ENCODE peak calls at places on chromosomes 12 and 14, in five cellular contexts. Y, J, M, K and T are unnamed samples.

GRCh38 chr12:88111074-88111652 is 30.7 kb downstream of the CEP290 start:
- DNase-seq in Y (no peak), J (no peak), M (no peak), K (peak; percentile 24), T (no peak)

GRCh38 chr12:112674539-112674938 is 117.0 kb upstream of the RPH3A start:
- DNase-seq in Y (no peak), J (no peak), M (no peak), K (no peak), T (no peak)

GRCh38 chr12:131105736-131106356 is 152.1 kb downstream of the ADGRD1 start:
- DNase-seq in Y (no peak), J (peak; percentile 14), M (no peak), K (no peak), T (no peak)

GRCh38 chr14:57748279-57748678 is 117.6 kb downstream of the SLC35F4 start:
- DNase-seq in Y (no peak), J (no peak), M (no peak), K (no peak), T (no peak)

GRCh38 chr12:91492648-91493047 is 310.0 kb upstream of the DCN start:
- DNase-seq in Y (no peak), J (no peak), M (no peak), K (no peak), T (no peak)

GRCh38 chr12:75563351-75563750 is 51.9 kb upstream of the KRR1 start:
- DNase-seq in Y (no peak), J (no peak), M (no peak), K (no peak), T (no peak)

GRCh38 chr12:6570264-6570887 is 2.3 kb upstream of the NOP2 start:
- DNase-seq in Y (peak; percentile 52), J (peak; percentile 45), M (no peak), K (peak; percentile 63), T (no peak)

GRCh38 chr12:4829161-4829792 is 80.4 kb upstream of the KCNA1 start:
- DNase-seq in Y (no peak), J (no peak), M (no peak), K (no peak), T (no peak)

GRCh38 chr12:51082561-51083139 is 746 bp downstream of the CSRNP2 start:
- DNase-seq in Y (no peak), J (no peak), M (no peak), K (peak; percentile 7), T (no peak)

GRCh38 chr12:124517260-124518050 is 50.0 kb downstream of the NCOR2 start:
- DNase-seq in Y (peak; percentile 86), J (peak; percentile 75), M (peak; percentile 94), K (no peak), T (no peak)

GRCh38 chr12:92608418-92609091 is 94.2 kb upstream of the PLEKHG7 start:
- DNase-seq in Y (no peak), J (no peak), M (no peak), K (peak; percentile 25), T (no peak)

GRCh38 chr12:120367924-120368788 is 808 bp downstream of the MSI1 start:
- DNase-seq in Y (no peak), J (peak; percentile 61), M (no peak), K (no peak), T (no peak)

GRCh38 chr12:120366341-120366705 is 2.6 kb downstream of the MSI1 start:
- DNase-seq in Y (no peak), J (no peak), M (no peak), K (no peak), T (no peak)

GRCh38 chr12:120368789-120369475 is at the start of gene MSI1:
- DNase-seq in Y (no peak), J (peak; percentile 45), M (no peak), K (no peak), T (no peak)

GRCh38 chr12:120366884-120367251 is 2.1 kb downstream of the MSI1 start:
- DNase-seq in Y (no peak), J (no peak), M (no peak), K (peak; percentile 30), T (no peak)

GRCh38 chr12:120367252-120367923 is 1.6 kb downstream of the MSI1 start:
- DNase-seq in Y (no peak), J (no peak), M (no peak), K (no peak), T (no peak)
- H3K27me3 ChIP-seq in Y (peaks cover 42% of the 10 kb centered on the region), J (no peaks in the 10 kb centered on the region), M (peaks cover 44% of the 10 kb centered on the region), K (peaks cover 43% of the 10 kb centered on the region), T (no peaks in the 10 kb centered on the region)

GRCh38 chr14:36973806-36974442 is 198.5 kb downstream of the SLC25A21 start:
- DNase-seq in Y (no peak), J (no peak), M (no peak), K (no peak), T (no peak)
- TF ChIP-seq POLR2A in Y (no peak), J (no peak), M (no peak), K (no peak), T (no peak)

GRCh38 chr14:36605506-36605857 is 23.1 kb upstream of the NKX2-8 start:
- DNase-seq in Y (no peak), J (no peak), M (no peak), K (peak; percentile 33), T (no peak)

GRCh38 chr14:36604757-36605505 is 22.5 kb upstream of the NKX2-8 start:
- DNase-seq in Y (no peak), J (no peak), M (no peak), K (peak; percentile 93), T (no peak)

DNA sequence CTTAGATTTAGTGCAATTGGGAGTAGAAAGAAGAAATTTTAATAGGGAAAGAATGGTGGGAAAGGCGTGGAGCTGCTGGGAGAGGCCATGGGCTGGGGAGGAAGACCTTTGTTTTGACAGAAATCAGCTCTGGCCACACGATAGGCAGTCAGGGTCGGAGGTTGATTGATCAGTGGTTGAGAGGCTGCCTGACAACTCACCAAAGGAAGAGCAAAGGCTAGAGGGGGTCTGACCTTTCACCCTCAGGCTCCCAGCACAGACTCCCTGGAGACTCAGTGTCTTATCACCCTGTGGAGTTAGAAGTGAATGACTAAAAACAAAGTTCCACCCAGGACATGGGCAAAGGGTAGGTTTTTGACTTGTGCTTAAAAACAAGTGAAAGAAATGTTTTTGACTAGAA is 18.0 kb upstream of the NKX2-8 start:
- DNase-seq in Y (no peak), J (no peak), M (no peak), K (no peak), T (no peak)
- H3K27me3 ChIP-seq in Y (peaks cover 40% of the 10 kb centered on the region), J (no peaks in the 10 kb centered on the region), M (peaks cover 6% of the 10 kb centered on the region), K (peaks cover 7% of the 10 kb centered on the region), T (no peaks in the 10 kb centered on the region)

DNA sequence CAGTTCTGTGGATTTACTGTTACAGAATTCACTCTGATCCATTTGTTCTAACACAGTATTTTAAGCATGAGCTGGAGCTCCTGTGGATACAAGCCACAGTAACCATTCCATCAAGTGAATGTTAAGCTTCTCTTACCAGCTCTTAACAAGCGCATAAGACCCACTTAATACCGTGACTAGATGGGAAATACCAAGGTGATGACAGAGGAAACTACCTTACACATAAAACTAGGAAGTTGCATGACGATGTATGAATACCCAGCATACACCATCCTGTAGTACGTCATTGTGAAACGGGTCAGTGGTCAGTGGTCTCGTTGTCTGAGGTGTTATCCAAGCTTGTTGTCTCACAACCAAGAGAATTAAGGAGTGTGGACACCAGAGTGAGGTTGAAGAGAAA is 2.0 kb upstream of the GALC start:
- DNase-seq in Y (no peak), J (no peak), M (no peak), K (peak; percentile 13), T (no peak)
- TF ChIP-seq POLR2A in Y (no peak), J (no peak), M (no peak), K (no peak), T (no peak)

GRCh38 chr14:37588667-37588955 is 6.4 kb downstream of the FOXA1 start:
- DNase-seq in Y (no peak), J (no peak), M (no peak), K (peak; percentile 58), T (no peak)
- H3K27me3 ChIP-seq in Y (peaks cover 98% of the 10 kb centered on the region), J (peaks cover 5% of the 10 kb centered on the region), M (peaks cover 100% of the 10 kb centered on the region), K (no peaks in the 10 kb centered on the region), T (peaks cover 35% of the 10 kb centered on the region)

DNA sequence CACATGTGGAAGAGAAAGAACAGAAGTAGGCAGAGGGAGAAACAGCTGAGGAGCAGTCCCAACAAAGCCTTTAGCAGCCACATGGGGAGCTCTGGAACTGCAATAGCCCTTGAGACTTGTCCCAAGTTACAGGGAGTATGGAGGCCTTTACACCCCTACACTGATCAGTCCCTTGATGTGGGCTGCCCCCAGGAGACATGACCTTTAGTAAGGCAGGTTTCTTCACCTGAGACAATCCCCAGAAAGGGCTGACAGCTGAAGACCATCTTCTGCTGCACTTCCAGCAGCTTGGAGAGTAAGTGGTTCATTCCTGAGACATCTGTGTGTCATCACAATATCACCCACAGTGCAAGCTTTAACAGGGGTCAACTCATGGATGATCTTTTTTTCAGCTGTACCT is 8.6 kb upstream of the SNAPC1 start:
- DNase-seq in Y (no peak), J (no peak), M (no peak), K (peak; percentile 12), T (no peak)
- TF ChIP-seq POLR2A in Y (no peak), J (no peak), M (no peak), K (no peak), T (no peak)

GRCh38 chr12:130101370-130101769 is 60.9 kb upstream of the FZD10 start:
- DNase-seq in Y (no peak), J (no peak), M (no peak), K (no peak), T (no peak)
- H3K27me3 ChIP-seq in Y (peaks cover 3% of the 10 kb centered on the region), J (no peaks in the 10 kb centered on the region), M (peaks cover 25% of the 10 kb centered on the region), K (peaks cover 42% of the 10 kb centered on the region), T (no peaks in the 10 kb centered on the region)

GRCh38 chr12:95204141-95204866 is 13.0 kb downstream of the FGD6 start:
- DNase-seq in Y (no peak), J (peak; percentile 44), M (peak; percentile 71), K (no peak), T (no peak)
- TF ChIP-seq POLR2A in Y (no peak), J (peak; percentile 12), M (no peak), K (no peak), T (no peak)

GRCh38 chr12:53756300-53757094 is 4.7 kb upstream of the CISTR start:
- DNase-seq in Y (no peak), J (no peak), M (no peak), K (no peak), T (no peak)

GRCh38 chr12:53758081-53758769 is 6.4 kb upstream of the CISTR start:
- DNase-seq in Y (no peak), J (no peak), M (no peak), K (no peak), T (no peak)

GRCh38 chr12:53755451-53756290 is 3.9 kb upstream of the CISTR start:
- DNase-seq in Y (no peak), J (no peak), M (no peak), K (no peak), T (no peak)

GRCh38 chr12:53759261-53759660 is 7.5 kb upstream of the CISTR start:
- DNase-seq in Y (no peak), J (no peak), M (no peak), K (no peak), T (no peak)

DNA sequence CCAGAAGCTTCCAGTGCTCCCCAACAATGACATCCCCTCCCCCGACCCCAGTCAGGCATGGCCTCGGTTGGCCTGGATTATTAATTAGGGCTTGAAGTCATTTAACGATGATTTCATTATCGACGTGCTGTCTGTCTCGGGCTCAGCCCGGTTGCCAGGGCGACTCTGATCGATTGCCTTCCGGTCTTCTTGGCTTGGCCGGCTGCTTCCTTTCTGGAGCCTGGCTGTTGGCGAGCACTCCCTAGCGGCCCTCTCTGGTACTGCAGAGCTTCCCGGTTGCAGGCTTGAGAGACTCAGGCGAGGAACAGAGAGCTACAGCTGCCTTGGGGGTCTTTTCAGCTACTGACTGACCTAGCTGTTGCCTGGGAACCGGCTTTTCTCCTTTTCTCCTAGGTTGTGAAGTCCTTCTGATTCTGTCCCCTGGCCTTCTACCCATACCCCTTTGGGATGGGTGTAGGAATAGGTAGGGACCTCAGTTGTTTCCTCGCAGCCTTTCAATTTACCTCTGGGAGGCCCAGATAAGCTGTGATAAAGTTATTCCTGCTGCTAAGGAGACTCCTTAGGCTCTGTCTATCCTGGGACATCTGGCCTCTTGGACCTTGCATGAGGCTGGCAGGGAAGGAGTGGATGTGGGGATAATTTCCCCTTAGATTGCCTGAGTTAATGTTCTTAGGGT is 5.5 kb upstream of the CISTR start:
- DNase-seq in Y (peak; percentile 48), J (peak; percentile 74), M (peak; percentile 82), K (peak; percentile 44), T (no peak)
- H3K27me3 ChIP-seq in Y (peaks cover 20% of the 10 kb centered on the region), J (no peaks in the 10 kb centered on the region), M (peaks cover 10% of the 10 kb centered on the region), K (peaks cover 86% of the 10 kb centered on the region), T (no peaks in the 10 kb centered on the region)